ENCODE peak calls at places on chromosomes 5 and 9, in four cellular contexts. U is germinal center, Q is Right ventricle myocardium superior, H is spleen. J is an unnamed sample.

GRCh38 chr9:107246259-107247254 is 36.5 kb upstream of the RAD23B start:
- DNase-seq in Q (no peak), H (no peak), U (no peak), J (no peak)

GRCh38 chr9:99361827-99362226 is 139.7 kb downstream of the SEC61B start:
- DNase-seq in Q (no peak), H (no peak), U (no peak), J (no peak)

GRCh38 chr5:159340511-159340910 is 10.2 kb upstream of the IL12B start:
- DNase-seq in H (no peak), Q (no peak), U (no peak), J (no peak)

GRCh38 chr9:34493972-34494535 is 28.7 kb downstream of the ENHO start:
- DNase-seq in Q (peak), H (peak), U (peak), J (peak)

GRCh38 chr9:107539427-107540154 is 50.0 kb upstream of the KLF4 start:
- DNase-seq in H (no peak), Q (peak), U (no peak), J (no peak)

GRCh38 chr5:161847896-161848510 is at the start of gene GABRA1:
- DNase-seq in U (no peak), H (no peak), Q (no peak), J (no peak)

GRCh38 chr5:2751592-2752021 is at the start of gene IRX2:
- DNase-seq in Q (peak), U (no peak), H (no peak), J (peak)

GRCh38 chr5:43042626-43043399 is 2.7 kb upstream of the ANXA2R start:
- DNase-seq in U (peak), H (peak), Q (peak), J (peak)

GRCh38 chr5:58813855-58814254 is 231.0 kb downstream of the RAB3C start:
- DNase-seq in H (no peak), Q (no peak), U (no peak), J (no peak)

GRCh38 chr5:126443374-126443851 is 20.2 kb downstream of the GRAMD2B start:
- DNase-seq in H (no peak), U (no peak), Q (no peak), J (no peak)

GRCh38 chr9:38017149-38017884 is 51.7 kb downstream of the SHB start:
- DNase-seq in U (no peak), H (no peak), Q (peak), J (peak)

GRCh38 chr5:150780816-150781221 is 2.3 kb downstream of the SMIM3 start:
- DNase-seq in Q (no peak), U (no peak), H (no peak), J (peak)

GRCh38 chr9:27181381-27181780 is 72.4 kb downstream of the TEK start:
- DNase-seq in Q (no peak), U (no peak), H (no peak), J (peak)

GRCh38 chr5:61334224-61335196 is 2.5 kb downstream of the ZSWIM6 start:
- DNase-seq in U (no peak), H (no peak), Q (no peak), J (peak)

GRCh38 chr5:15008911-15009310 is 137.3 kb upstream of the ANKH start:
- DNase-seq in H (no peak), Q (no peak), U (no peak), J (peak)

GRCh38 chr5:172179032-172179989 is 8.7 kb downstream of the STK10 start:
- DNase-seq in Q (no peak), U (peak), H (peak), J (peak)

GRCh38 chr5:178237431-178238312 is 5.1 kb upstream of the PHYKPL start:
- DNase-seq in Q (peak), U (no peak), H (no peak), J (no peak)

GRCh38 chr5:110073534-110073933 is 383.8 kb downstream of the MAN2A1 start:
- DNase-seq in Q (no peak), H (no peak), U (no peak), J (no peak)

GRCh38 chr9:91334053-91334452 is 27.7 kb downstream of the AUH start:
- DNase-seq in Q (no peak), H (no peak), U (no peak), J (peak)

GRCh38 chr9:121649476-121650219 is 1.8 kb upstream of the DAB2IP start:
- DNase-seq in U (no peak), H (peak), Q (no peak), J (no peak)

GRCh38 chr5:125496393-125496792 is 750.0 kb upstream of the ZNF608 start:
- DNase-seq in H (no peak), Q (no peak), U (no peak), J (no peak)

GRCh38 chr9:35891649-35892048 is 14.4 kb upstream of the HRCT1 start:
- DNase-seq in U (no peak), Q (no peak), H (no peak), J (no peak)

GRCh38 chr9:124251605-124252366 is 6.0 kb upstream of the NEK6 start:
- DNase-seq in U (no peak), H (no peak), Q (no peak), J (peak)

GRCh38 chr5:153256-153655 is 38.0 kb upstream of the LRRC14B start:
- DNase-seq in U (no peak), Q (no peak), H (no peak), J (peak)

GRCh38 chr5:120546922-120547321 is 82.8 kb downstream of the PRR16 start:
- DNase-seq in H (no peak), Q (no peak), U (no peak), J (no peak)

GRCh38 chr9:32665101-32665500 is 29.6 kb upstream of the TAF1L start:
- DNase-seq in H (no peak), Q (no peak), U (no peak), J (peak)

GRCh38 chr9:134644715-134645606 is 3.4 kb downstream of the COL5A1 start:
- DNase-seq in Q (peak), H (no peak), U (no peak), J (peak)

GRCh38 chr5:66174338-66174737 is 30.2 kb downstream of the SREK1 start:
- DNase-seq in H (no peak), U (no peak), Q (no peak), J (peak)

GRCh38 chr5:55927861-55928655 is 66.7 kb downstream of the IL6ST start:
- DNase-seq in H (no peak), Q (no peak), U (no peak), J (no peak)

GRCh38 chr5:53091304-53091703 is 18.3 kb downstream of the MOCS2 start:
- DNase-seq in H (no peak), U (no peak), Q (no peak), J (peak)

GRCh38 chr9:117485176-117485575 is 70.3 kb upstream of the ASTN2 start:
- DNase-seq in Q (no peak), U (no peak), H (no peak), J (peak)

GRCh38 chr5:74206571-74207550 is 433.7 kb downstream of the ENC1 start:
- DNase-seq in U (no peak), H (no peak), Q (peak), J (peak)

GRCh38 chr5:92353107-92354030 is 970.3 kb upstream of the ARRDC3 start:
- DNase-seq in U (no peak), Q (no peak), H (no peak), J (peak)

GRCh38 chr5:107074991-107075390 is 595.7 kb downstream of the EFNA5 start:
- DNase-seq in Q (no peak), H (no peak), U (no peak), J (peak)